ENCODE peak calls at places on chromosomes 11 and 22, in six cellular contexts. F, I, U, Y, L and P are unnamed samples. For H3K9me3, the result is how much of the 10 kb centered on the place peaks cover.

GRCh38 chr11:109851780-109852390 is 241.3 kb upstream of the ZC3H12C start:
- DNase-seq in F (no peak), I (no peak), U (no peak), Y (no peak), L (peak), P (no peak)

GRCh38 chr11:110818032-110818687 is 105.9 kb upstream of the ARHGAP20 start:
- DNase-seq in F (no peak), I (no peak), U (no peak), Y (no peak), L (peak), P (no peak)

GRCh38 chr22:32649515-32650200 is 151.8 kb upstream of the TIMP3 start:
- DNase-seq in F (no peak), I (no peak), U (no peak), Y (no peak), L (no peak), P (no peak)

GRCh38 chr11:1353383-1354124 is 36.2 kb upstream of the BRSK2 start:
- DNase-seq in F (no peak), I (peak), U (no peak), Y (no peak), L (no peak), P (no peak)

GRCh38 chr22:18110194-18110943 is at the start of gene TUBA8:
- DNase-seq in F (no peak), I (peak), U (peak), Y (peak), L (peak), P (no peak)

GRCh38 chr11:1888347-1888753 is 3.3 kb downstream of the PRR33 start:
- DNase-seq in F (no peak), I (no peak), U (no peak), Y (no peak), L (no peak), P (no peak)

GRCh38 chr11:130513132-130513531 is 64.7 kb downstream of the ADAMTS15 start:
- DNase-seq in F (no peak), I (no peak), U (no peak), Y (peak), L (peak), P (no peak)

GRCh38 chr22:39556970-39557811 is 13.4 kb upstream of the CACNA1I start:
- DNase-seq in F (no peak), I (peak), U (peak), Y (no peak), L (no peak), P (peak)

GRCh38 chr22:28442264-28442950 is 237.2 kb downstream of the TTC28 start:
- DNase-seq in F (peak), I (peak), U (peak), Y (peak), L (no peak), P (peak)

GRCh38 chr11:119319702-119320592 is 3.0 kb upstream of the MCAM start:
- DNase-seq in F (no peak), I (peak), U (no peak), Y (no peak), L (no peak), P (no peak)

GRCh38 chr11:94814238-94814976 is 46.3 kb downstream of the AMOTL1 start:
- DNase-seq in F (no peak), I (no peak), U (peak), Y (no peak), L (no peak), P (no peak)
- H3K9me3 ChIP-seq in F (under half), I (under half), U (under half), Y (under half), L (under half), P (under half)

GRCh38 chr22:48554893-48555552 is 1272.7 kb downstream of the BRD1 start:
- DNase-seq in F (no peak), I (peak), U (no peak), Y (no peak), L (peak), P (no peak)
- H3K9me3 ChIP-seq in F (under half), I (under half), U (under half), Y (under half), L (under half), P (under half)

DNA sequence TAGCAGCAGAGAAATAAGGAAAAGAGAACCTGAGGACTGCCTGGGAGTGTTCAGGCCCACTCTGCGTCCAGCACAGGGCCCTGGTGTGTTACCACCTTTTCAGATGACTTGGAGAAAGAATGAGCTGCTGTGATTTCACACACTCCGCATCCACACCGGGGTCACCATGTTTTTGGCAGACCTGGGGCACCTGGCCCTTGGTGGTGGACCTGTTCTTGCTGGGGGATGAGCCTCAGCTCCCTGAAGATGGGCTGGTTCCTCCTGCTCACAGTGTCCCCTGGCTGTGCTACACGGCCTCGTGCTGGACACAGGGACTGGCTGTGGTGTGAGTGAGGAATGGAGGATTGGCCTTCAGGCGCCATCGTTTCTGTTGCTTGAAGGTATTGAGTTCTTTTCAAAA is 1381.4 kb downstream of the TBC1D22A start:
- DNase-seq in F (no peak), I (no peak), U (no peak), Y (no peak), L (no peak), P (no peak)
- H3K9me3 ChIP-seq in F (under half), I (under half), U (under half), Y (under half), L (under half), P (under half)

GRCh38 chr11:59154585-59154984 is 11.9 kb downstream of the FAM111A start:
- DNase-seq in F (no peak), I (no peak), U (no peak), Y (no peak), L (peak), P (no peak)
- H3K9me3 ChIP-seq in F (under half), I (under half), U (under half), Y (under half), L (under half), P (under half)

GRCh38 chr11:41781441-41781840 is 322.0 kb upstream of the LRRC4C start:
- DNase-seq in F (no peak), I (no peak), U (no peak), Y (no peak), L (peak), P (no peak)

GRCh38 chr11:41784513-41785335 is 325.3 kb upstream of the LRRC4C start:
- DNase-seq in F (no peak), I (no peak), U (no peak), Y (no peak), L (peak), P (no peak)

DNA sequence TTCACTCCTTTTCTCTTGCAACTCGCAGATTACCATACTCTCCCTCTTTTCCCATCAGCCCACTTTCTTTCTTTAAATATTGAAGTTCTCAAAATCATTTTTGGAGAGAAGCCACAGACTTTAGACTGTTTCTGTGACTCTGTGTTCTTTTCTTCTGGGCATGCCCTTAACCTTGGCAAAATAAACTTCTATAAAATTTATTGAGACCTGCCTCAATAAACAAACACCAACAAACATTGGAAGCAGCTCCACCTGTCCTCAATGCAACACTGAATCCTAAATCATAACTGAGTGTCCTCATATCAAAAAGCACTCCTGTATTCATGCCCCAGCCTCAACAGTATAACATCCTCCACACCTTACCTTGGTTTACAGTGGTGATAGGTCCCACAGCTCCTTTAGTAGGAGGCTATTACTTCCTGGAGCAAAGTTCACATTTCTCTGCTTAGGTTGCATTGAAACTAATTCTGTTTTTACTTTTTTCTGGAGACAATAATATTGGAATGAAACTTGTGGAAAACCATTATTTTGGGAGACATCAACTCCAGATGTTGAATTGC is 320.0 kb upstream of the LRRC4C start:
- DNase-seq in F (no peak), I (no peak), U (no peak), Y (no peak), L (no peak), P (no peak)
- H3K9me3 ChIP-seq in F (under half), I (under half), U (under half), Y (under half), L (under half), P (under half)

GRCh38 chr11:134538793-134539192 is 126.8 kb upstream of the B3GAT1 start:
- DNase-seq in F (no peak), I (no peak), U (no peak), Y (no peak), L (no peak), P (no peak)

GRCh38 chr11:134541355-134541754 is 129.3 kb upstream of the B3GAT1 start:
- DNase-seq in F (no peak), I (no peak), U (no peak), Y (no peak), L (no peak), P (no peak)

GRCh38 chr11:134537941-134538340 is 125.9 kb upstream of the B3GAT1 start:
- DNase-seq in F (no peak), I (no peak), U (peak), Y (no peak), L (no peak), P (no peak)

GRCh38 chr11:134537296-134537695 is 125.3 kb upstream of the B3GAT1 start:
- DNase-seq in F (no peak), I (no peak), U (peak), Y (no peak), L (no peak), P (no peak)

DNA sequence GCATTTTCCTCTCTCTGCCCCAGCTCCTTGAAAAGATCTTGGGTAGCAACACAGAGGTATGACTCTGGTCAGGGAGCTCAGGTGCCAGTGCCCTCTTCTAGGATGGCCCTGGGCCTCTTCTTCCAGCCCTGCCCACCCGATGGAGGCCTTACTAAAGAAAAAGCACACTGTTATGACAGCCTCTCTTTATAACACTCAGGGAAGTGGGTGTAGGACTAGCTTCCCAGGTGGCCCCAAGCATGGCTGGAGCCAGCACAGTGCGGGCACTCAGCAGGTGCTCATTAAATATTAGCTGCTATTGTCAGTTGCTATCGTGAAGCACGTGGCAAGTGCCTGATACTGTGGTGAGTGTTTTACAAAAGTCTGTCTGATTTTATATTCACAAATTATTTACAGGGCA is 127.2 kb upstream of the B3GAT1 start:
- DNase-seq in F (no peak), I (no peak), U (no peak), Y (no peak), L (no peak), P (no peak)
- H3K9me3 ChIP-seq in F (under half), I (under half), U (under half), Y (under half), L (under half), P (under half)

GRCh38 chr11:3359092-3359824 is 19.7 kb downstream of the ZNF195 start:
- DNase-seq in F (no peak), I (no peak), U (no peak), Y (no peak), L (no peak), P (no peak)
- H3K9me3 ChIP-seq in F (half or more), I (half or more), U (under half), Y (half or more), L (half or more), P (half or more)

DNA sequence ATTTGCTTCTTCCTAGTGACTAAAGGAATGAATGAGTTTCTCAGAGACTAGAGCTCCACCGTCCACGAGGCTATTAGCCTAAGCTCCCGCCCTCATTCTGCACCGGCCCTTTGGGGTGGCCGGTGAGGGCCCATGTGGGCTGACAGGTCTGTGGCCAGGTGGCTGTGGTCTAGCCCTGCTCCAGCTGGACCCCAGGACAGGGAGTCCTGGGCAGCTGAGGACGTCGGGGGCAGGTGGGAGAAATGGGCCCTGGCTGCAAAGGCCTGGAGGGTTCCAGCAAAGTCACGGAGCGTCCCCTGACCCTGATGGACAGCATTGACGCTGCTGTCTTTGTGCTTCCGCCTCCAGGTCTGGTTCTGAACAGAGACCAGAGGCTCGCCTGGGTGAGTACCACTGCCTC is 12.2 kb downstream of the SERHL2 start:
- DNase-seq in F (no peak), I (no peak), U (no peak), Y (no peak), L (no peak), P (no peak)
- H3K9me3 ChIP-seq in F (under half), I (under half), U (under half), Y (under half), L (under half), P (under half)

DNA sequence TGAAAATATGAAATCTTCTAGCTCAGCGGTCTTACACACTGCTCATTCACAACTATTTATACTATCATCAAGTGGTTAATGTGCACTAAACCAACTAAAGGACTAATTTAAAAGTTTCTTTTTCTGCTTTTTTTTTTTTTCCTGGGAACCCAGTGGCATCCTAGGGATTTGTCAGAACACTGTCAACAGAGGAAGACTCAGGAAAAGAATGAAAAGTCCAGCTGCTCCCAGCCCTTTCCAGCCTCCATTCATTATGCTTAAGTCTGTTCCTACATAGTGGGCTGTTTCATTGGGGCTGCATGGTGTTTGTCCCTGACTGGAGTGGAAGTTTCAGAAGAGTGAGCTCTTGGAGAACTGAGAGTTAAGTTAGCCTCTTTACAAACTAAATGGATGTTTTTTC is 391.1 kb downstream of the AASDHPPT start:
- DNase-seq in F (no peak), I (peak), U (no peak), Y (no peak), L (no peak), P (no peak)
- H3K9me3 ChIP-seq in F (under half), I (under half), U (under half), Y (under half), L (under half), P (under half)

DNA sequence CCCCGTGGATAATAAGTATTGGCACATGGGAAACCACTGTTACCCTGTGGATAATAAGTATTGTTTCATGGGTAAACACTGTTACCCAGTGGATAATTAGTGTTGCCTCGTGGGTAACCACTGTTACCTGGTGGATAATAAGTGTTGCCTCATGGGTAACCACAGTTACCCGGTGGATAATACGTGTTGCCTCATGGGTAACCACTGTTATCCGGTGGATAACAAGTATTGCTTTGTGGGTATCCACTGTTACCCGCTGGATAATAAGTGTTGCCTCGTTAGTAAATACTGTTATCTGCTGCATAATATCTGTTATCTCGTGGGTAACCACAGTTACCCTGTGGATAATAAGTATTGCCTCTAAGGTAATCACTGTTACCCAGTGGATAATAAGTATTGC is 25.5 kb upstream of the NXPE4 start:
- DNase-seq in F (no peak), I (no peak), U (no peak), Y (no peak), L (no peak), P (no peak)
- H3K9me3 ChIP-seq in F (under half), I (under half), U (under half), Y (under half), L (half or more), P (under half)